ENCODE peak calls at places on chromosomes 7 and 10, in four cellular contexts. One of them, this sample, is unnamed.

GRCh38 chr7:77649950-77650349 is 46.3 kb upstream of the RSBN1L start:
- DNase-seq in HepG2: peak
- DNase-seq in GM12878: no peak
- DNase-seq in K562: no peak
- DNase-seq in this sample: no peak

GRCh38 chr7:5424689-5425506 is 1.3 kb upstream of the TNRC18 start:
- DNase-seq in K562: peak
- DNase-seq in HepG2: peak
- DNase-seq in GM12878: no peak
- DNase-seq in this sample: no peak

GRCh38 chr7:116439005-116439404 is 60.5 kb upstream of the CAV2 start:
- DNase-seq in K562: peak
- DNase-seq in GM12878: no peak
- DNase-seq in HepG2: no peak
- DNase-seq in this sample: no peak

GRCh38 chr7:140176271-140176701 is 497 bp downstream of the KDM7A start:
- DNase-seq in GM12878: no peak
- DNase-seq in HepG2: no peak
- DNase-seq in K562: peak
- DNase-seq in this sample: no peak

GRCh38 chr7:15085361-15085760 is 182.8 kb upstream of the DGKB start:
- DNase-seq in K562: no peak
- DNase-seq in GM12878: no peak
- DNase-seq in HepG2: no peak
- DNase-seq in this sample: no peak

GRCh38 chr10:126977216-126977615 is 72.0 kb downstream of the DOCK1 start:
- DNase-seq in GM12878: no peak
- DNase-seq in HepG2: no peak
- DNase-seq in K562: no peak
- DNase-seq in this sample: no peak

GRCh38 chr10:352476-353235 is 217.4 kb downstream of the ZMYND11 start:
- DNase-seq in GM12878: no peak
- DNase-seq in K562: no peak
- DNase-seq in HepG2: no peak
- DNase-seq in this sample: no peak

GRCh38 chr7:105224884-105225651 is 163.7 kb downstream of the SRPK2 start:
- DNase-seq in K562: no peak
- DNase-seq in HepG2: no peak
- DNase-seq in GM12878: peak
- DNase-seq in this sample: no peak

GRCh38 chr10:126321455-126321854 is 66.8 kb downstream of the ADAM12 start:
- DNase-seq in GM12878: no peak
- DNase-seq in K562: no peak
- DNase-seq in HepG2: no peak
- DNase-seq in this sample: no peak

GRCh38 chr10:70589762-70590662 is 12.5 kb downstream of the PRF1 start:
- DNase-seq in GM12878: no peak
- DNase-seq in HepG2: no peak
- DNase-seq in K562: no peak
- DNase-seq in this sample: no peak

DNA sequence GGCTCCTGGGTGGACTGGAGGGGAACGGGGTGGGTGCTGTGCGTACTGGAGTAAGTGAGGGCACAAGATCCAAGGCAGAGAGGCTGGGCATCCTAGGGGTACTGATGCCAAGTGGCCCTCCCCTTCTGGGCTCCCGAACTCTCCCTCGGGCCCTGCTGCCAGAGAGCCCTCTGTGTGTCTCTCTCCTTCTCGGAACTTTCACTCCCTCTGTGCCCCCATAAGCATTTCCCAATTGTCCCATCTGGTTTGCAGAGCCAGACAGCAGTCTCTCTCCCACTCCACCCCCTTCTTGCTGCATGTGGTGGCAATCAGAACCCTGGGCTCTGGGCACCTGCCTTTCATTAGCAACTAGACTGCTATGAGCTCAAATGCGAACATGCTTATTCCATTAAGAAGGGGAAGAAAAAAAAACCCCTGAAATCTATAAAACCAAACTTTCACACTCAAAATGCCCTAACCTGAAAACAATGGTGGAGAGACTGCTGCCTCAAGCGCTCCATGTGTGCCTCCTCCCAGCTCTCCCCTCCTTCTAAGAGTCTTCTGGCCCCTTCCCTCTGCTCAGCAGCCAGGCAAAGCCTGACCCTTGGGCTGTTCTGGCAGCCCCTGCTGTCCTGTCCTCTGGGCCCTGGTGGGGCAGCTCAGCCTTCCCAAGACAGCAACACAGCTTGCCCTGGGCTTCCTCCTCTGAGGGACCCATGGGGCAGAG is 415.6 kb downstream of the PLXNA4 start:
- DNase-seq in GM12878: no peak
- DNase-seq in HepG2: no peak
- DNase-seq in K562: no peak
- DNase-seq in this sample: no peak
- TF ChIP-seq CBFB in GM12878: no peak
- TF ChIP-seq CBFB in HepG2: no peak
- TF ChIP-seq CBFB in K562: no peak
- TF ChIP-seq CBFB in this sample: no peak

GRCh38 chr7:36215017-36215621 is 62.1 kb downstream of the EEPD1 start:
- DNase-seq in HepG2: no peak
- DNase-seq in K562: no peak
- DNase-seq in GM12878: no peak
- DNase-seq in this sample: peak
- TF ChIP-seq ATF2 in HepG2: no peak
- TF ChIP-seq ATF2 in K562: no peak
- TF ChIP-seq ATF2 in GM12878: no peak
- TF ChIP-seq ATF2 in this sample: no peak

DNA sequence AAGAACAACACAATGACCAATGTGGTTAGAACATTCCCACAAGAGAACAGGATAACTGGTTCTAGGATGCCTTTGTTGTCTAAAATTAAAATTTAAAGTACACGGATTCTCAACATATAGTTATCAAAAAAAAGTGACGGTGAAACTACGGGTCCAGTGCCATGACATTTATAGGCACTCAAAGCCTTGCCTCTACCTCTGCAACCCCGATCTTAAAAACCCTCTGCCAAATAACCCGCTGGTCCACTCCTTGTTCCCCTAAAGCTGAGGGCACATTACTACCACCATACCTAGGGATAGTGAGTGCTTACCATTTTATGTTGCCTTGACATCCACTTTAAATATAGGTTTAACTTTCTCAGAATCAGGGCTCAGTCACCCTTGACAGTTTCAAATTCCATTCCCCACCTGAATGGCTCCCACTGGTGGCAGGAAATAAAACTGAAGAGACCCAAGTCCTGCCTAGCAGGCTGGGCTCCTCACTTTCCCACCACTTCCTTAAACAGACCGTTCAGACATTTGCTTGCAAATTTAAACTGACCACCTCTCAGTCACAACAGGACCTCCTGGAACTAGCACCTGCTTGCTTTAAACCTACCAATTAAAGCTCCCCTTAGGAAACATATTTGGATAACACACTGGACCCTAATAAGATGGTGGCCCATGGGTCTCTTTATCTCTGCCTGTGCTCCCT is 169.9 kb upstream of the ASAH2 start:
- DNase-seq in HepG2: peak
- DNase-seq in K562: peak
- DNase-seq in GM12878: peak
- DNase-seq in this sample: peak
- TF ChIP-seq CBFB in HepG2: no peak
- TF ChIP-seq CBFB in K562: no peak
- TF ChIP-seq CBFB in GM12878: no peak
- TF ChIP-seq CBFB in this sample: no peak

GRCh38 chr7:130524628-130525027 is 32.7 kb downstream of the MEST start:
- DNase-seq in K562: peak
- DNase-seq in GM12878: no peak
- DNase-seq in HepG2: no peak
- DNase-seq in this sample: no peak

DNA sequence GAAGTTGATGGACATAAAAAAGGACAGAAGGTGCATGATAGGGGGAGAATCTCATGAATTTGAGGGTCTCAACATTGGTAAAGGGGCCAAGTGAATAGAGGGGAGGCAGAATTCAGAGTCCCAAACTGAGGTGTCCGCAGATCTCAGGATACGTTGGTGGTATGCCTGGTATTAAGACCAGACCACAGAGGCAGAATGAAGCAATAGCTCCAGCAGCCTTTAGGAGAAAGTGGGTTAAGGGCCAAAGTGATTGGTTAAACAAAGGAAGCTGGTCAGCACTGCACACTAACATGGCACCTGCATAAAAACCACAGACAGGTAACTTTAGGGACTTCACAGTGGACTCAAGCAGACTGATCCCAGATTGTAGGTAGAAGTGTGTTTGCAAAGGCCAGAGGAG is 37.5 kb downstream of the MEST start:
- DNase-seq in HepG2: no peak
- DNase-seq in K562: no peak
- DNase-seq in GM12878: no peak
- DNase-seq in this sample: no peak
- TF ChIP-seq ATF2 in HepG2: no peak
- TF ChIP-seq ATF2 in K562: no peak
- TF ChIP-seq ATF2 in GM12878: no peak
- TF ChIP-seq ATF2 in this sample: no peak

GRCh38 chr10:128814024-128814423 is 653.0 kb upstream of the MGMT start:
- DNase-seq in HepG2: no peak
- DNase-seq in K562: no peak
- DNase-seq in GM12878: no peak
- DNase-seq in this sample: no peak

GRCh38 chr10:128820663-128821062 is 646.4 kb upstream of the MGMT start:
- DNase-seq in GM12878: no peak
- DNase-seq in K562: no peak
- DNase-seq in HepG2: no peak
- DNase-seq in this sample: no peak

GRCh38 chr10:128816726-128817125 is 650.3 kb upstream of the MGMT start:
- DNase-seq in GM12878: no peak
- DNase-seq in K562: no peak
- DNase-seq in HepG2: no peak
- DNase-seq in this sample: no peak

GRCh38 chr10:128823201-128823600 is 643.8 kb upstream of the MGMT start:
- DNase-seq in HepG2: no peak
- DNase-seq in K562: no peak
- DNase-seq in GM12878: no peak
- DNase-seq in this sample: no peak

DNA sequence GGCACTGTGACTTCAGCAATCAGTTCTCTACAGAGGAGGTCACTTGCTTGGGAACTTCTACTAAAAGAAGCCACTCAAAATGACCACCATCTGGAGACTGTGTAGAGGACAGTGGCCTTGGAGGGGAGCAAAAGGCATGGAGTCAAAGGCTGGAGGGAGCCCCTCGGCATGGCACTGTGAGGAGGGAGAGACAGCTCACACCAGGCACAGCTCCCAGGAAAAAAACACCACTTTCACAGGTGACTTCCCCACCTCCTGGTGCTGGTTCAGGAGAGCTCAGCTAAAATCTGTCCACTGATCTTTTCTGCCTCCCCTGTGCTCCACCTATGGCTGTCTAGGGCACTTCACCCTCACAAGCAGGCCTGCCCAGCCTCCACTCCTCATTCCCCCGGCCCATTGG is 649.4 kb upstream of the MGMT start:
- DNase-seq in K562: no peak
- DNase-seq in HepG2: no peak
- DNase-seq in GM12878: no peak
- DNase-seq in this sample: no peak
- TF ChIP-seq CBFB in K562: no peak
- TF ChIP-seq CBFB in HepG2: no peak
- TF ChIP-seq CBFB in GM12878: no peak
- TF ChIP-seq CBFB in this sample: no peak

DNA sequence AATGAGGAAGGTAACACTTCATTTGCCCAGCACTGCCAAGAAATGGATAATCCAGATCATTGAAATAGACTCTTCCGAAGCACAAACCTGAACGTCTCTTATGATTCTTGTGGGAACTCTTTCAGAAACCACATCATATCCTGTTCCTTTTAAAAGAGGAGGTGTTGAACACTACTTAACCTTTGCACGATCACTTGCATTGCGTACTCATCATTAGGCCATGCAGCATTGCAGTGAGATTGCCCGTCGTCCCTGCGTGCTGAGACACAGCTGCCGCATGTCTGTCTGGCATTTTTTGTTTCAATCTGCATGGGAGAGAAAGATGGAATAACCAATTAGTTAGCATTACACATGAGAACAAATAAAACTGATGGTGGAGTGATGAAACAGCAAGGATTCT is 25.7 kb upstream of the PLPP4 start:
- DNase-seq in GM12878: no peak
- DNase-seq in K562: no peak
- DNase-seq in HepG2: no peak
- DNase-seq in this sample: no peak
- TF ChIP-seq ATF2 in GM12878: no peak
- TF ChIP-seq ATF2 in K562: no peak
- TF ChIP-seq ATF2 in HepG2: no peak
- TF ChIP-seq ATF2 in this sample: no peak